ENCODE peak calls at places on chromosomes 1 and 21, in nine cellular contexts. M, K, H, R, V, U, W, X and B are unnamed samples.

GRCh38 chr1:41404308-41404755 is 43.1 kb downstream of the FOXO6 start:
- DNase-seq in X (no peak), U (no peak), H (no peak), K (no peak), M (no peak), V (peak; percentile 18), W (peak; percentile 53), R (no peak), B (no peak)

GRCh38 chr21:43740497-43741156 is 21.7 kb downstream of the PDXK start:
- DNase-seq in H (peak; percentile 17), R (no peak), X (no peak), V (no peak), M (peak; percentile 45), U (no peak), W (peak; percentile 53), K (no peak), B (no peak)

GRCh38 chr1:7136166-7136953 is 351.1 kb downstream of the CAMTA1 start:
- DNase-seq in H (peak; percentile 3), R (no peak), K (no peak), U (no peak), V (no peak), W (no peak), X (no peak), M (no peak), B (no peak)

GRCh38 chr1:26959722-26960624 is at the start of gene KDF1:
- DNase-seq in X (no peak), R (peak; percentile 79), H (no peak), U (no peak), W (no peak), K (no peak), M (no peak), V (no peak), B (no peak)

GRCh38 chr21:45306453-45306831 is 18.7 kb upstream of the POFUT2 start:
- DNase-seq in V (no peak), U (no peak), W (no peak), K (no peak), H (no peak), M (no peak), R (no peak), X (no peak), B (no peak)

GRCh38 chr1:88163187-88163586 is 520.9 kb upstream of the PKN2 start:
- DNase-seq in U (no peak), W (no peak), H (no peak), R (no peak), V (no peak), K (no peak), M (no peak), X (no peak), B (no peak)

GRCh38 chr1:3785045-3785444 is 11.3 kb downstream of the LRRC47 start:
- DNase-seq in H (no peak), K (no peak), U (no peak), R (no peak), W (no peak), X (no peak), V (no peak), M (no peak), B (no peak)

GRCh38 chr1:159989581-159989980 is 35.5 kb upstream of the SLAMF9 start:
- DNase-seq in R (no peak), X (no peak), K (peak; percentile 68), M (no peak), H (no peak), U (peak; percentile 30), W (no peak), V (no peak), B (no peak)

GRCh38 chr1:207336559-207337467 is 15.3 kb downstream of the CD55 start:
- DNase-seq in U (no peak), V (peak; percentile 87), R (no peak), M (peak; percentile 71), W (no peak), X (no peak), K (no peak), H (peak; percentile 79), B (peak; percentile 72)

GRCh38 chr1:158148458-158148857 is 32.2 kb upstream of the CD1D start:
- DNase-seq in M (no peak), X (no peak), V (no peak), W (no peak), R (no peak), U (no peak), K (no peak), H (no peak), B (no peak)

GRCh38 chr1:242017580-242018233 is 18.8 kb upstream of the MAP1LC3C start:
- DNase-seq in V (peak; percentile 63), X (peak; percentile 38), H (peak; percentile 32), W (peak; percentile 61), U (peak; percentile 61), K (no peak), M (peak; percentile 55), R (no peak), B (no peak)

GRCh38 chr1:86866665-86867064 is 47.3 kb downstream of the SELENOF start:
- DNase-seq in W (peak; percentile 65), H (peak; percentile 37), K (no peak), R (no peak), U (peak; percentile 62), X (no peak), M (peak; percentile 78), V (no peak), B (no peak)

GRCh38 chr21:38082936-38083335 is 166.7 kb upstream of the KCNJ6 start:
- DNase-seq in R (no peak), U (no peak), H (no peak), W (no peak), M (no peak), V (no peak), X (no peak), K (peak; percentile 74), B (no peak)

GRCh38 chr1:55318111-55318817 is 103.1 kb upstream of the USP24 start:
- DNase-seq in W (peak; percentile 16), K (no peak), R (no peak), H (peak; percentile 33), M (peak; percentile 46), U (no peak), V (peak; percentile 9), X (no peak), B (no peak)

GRCh38 chr1:27349784-27350672 is 8.2 kb downstream of the SYTL1 start:
- DNase-seq in X (peak; percentile 59), H (peak; percentile 59), V (no peak), M (peak; percentile 74), W (peak; percentile 83), K (no peak), R (no peak), U (peak; percentile 57), B (no peak)

GRCh38 chr21:36549470-36549869 is 69.5 kb upstream of the CLDN14 start:
- DNase-seq in M (no peak), X (no peak), V (no peak), H (no peak), R (no peak), U (no peak), K (no peak), W (no peak), B (no peak)

GRCh38 chr1:153649867-153650235 is 8.7 kb upstream of the SNAPIN start:
- DNase-seq in M (no peak), R (no peak), W (no peak), U (no peak), K (no peak), V (no peak), X (peak; percentile 59), H (no peak), B (no peak)

GRCh38 chr21:44297525-44298290 is 2.1 kb upstream of the PFKL start:
- DNase-seq in V (peak; percentile 91), H (peak; percentile 74), M (peak; percentile 88), R (peak; percentile 82), X (peak; percentile 88), K (peak; percentile 95), W (peak; percentile 85), U (peak; percentile 81), B (peak; percentile 58)

GRCh38 chr1:32613472-32613871 is 36.9 kb downstream of the ZBTB8OS start:
- DNase-seq in R (no peak), U (no peak), H (no peak), K (no peak), V (no peak), X (no peak), M (no peak), W (no peak), B (no peak)

GRCh38 chr1:32611859-32612188 is 38.5 kb downstream of the ZBTB8OS start:
- DNase-seq in H (no peak), X (no peak), K (no peak), V (no peak), R (no peak), W (no peak), M (no peak), U (no peak), B (no peak)

GRCh38 chr1:32609180-32609579 is 41.2 kb downstream of the ZBTB8OS start:
- DNase-seq in H (no peak), M (no peak), U (no peak), W (no peak), V (no peak), X (no peak), R (no peak), K (no peak), B (no peak)

GRCh38 chr1:32606972-32607371 is 43.4 kb downstream of the ZBTB8OS start:
- DNase-seq in H (no peak), V (no peak), X (no peak), W (no peak), M (no peak), R (no peak), K (no peak), U (no peak), B (no peak)

GRCh38 chr1:32612189-32612881 is 38.0 kb downstream of the ZBTB8OS start:
- DNase-seq in M (peak; percentile 74), V (peak; percentile 75), H (peak; percentile 71), X (peak; percentile 88), K (peak; percentile 93), U (peak; percentile 57), R (peak; percentile 55), W (peak; percentile 82), B (no peak)
- TF ChIP-seq CTCF in M (peak; percentile 20), V (peak; percentile 12), H (peak; percentile 16), X (peak; percentile 56), K (peak; percentile 44), U (peak; percentile 42), R (no peak), W (peak; percentile 34), B (peak; percentile 39)

GRCh38 chr1:61743432-61743705 is 1.1 kb downstream of the PATJ start:
- DNase-seq in K (no peak), V (no peak), H (no peak), R (no peak), W (no peak), X (no peak), M (peak; percentile 1), U (peak; percentile 39), B (no peak)
- H3K4me3 ChIP-seq in K (peak overlapping the region; percentile 88), V (no peak overlapping the region), H (peak overlapping the region; percentile 61), R (no peak overlapping the region), W (peak overlapping the region; percentile 93), X (peak overlapping the region; percentile 98), M (peak overlapping the region; percentile 66), U (peak overlapping the region; percentile 72), B (peak overlapping the region; percentile 88)

GRCh38 chr1:13513885-13514546 is at the start of gene LRRC38:
- DNase-seq in W (peak; percentile 4), R (no peak), X (peak; percentile 24), U (no peak), V (no peak), H (no peak), M (no peak), K (no peak), B (no peak)
- TF ChIP-seq CTCF in W (no peak), R (no peak), X (peak; percentile 30), U (no peak), V (no peak), H (no peak), M (no peak), K (no peak), B (no peak)

DNA sequence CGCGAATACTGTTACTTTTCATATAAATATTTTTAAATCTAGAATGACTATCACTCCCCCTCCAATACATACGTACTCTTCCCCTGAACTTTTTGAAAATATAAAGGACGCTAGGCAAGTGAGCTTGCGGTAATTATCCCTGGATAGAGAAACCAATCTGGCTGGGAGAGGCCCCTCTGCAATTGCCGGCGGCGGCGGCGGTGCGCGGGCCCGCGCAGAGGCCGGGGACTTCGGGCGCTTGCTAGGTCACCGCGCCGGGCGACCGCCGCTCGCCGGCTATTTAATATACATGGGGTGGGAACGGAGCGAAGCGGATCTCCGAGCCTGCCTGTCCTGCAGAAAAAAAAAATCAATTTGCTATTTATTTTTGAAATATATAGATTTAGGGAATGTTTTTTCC is 416.3 kb upstream of the ESRRG start:
- DNase-seq in U (no peak), V (no peak), K (no peak), M (no peak), X (no peak), H (no peak), W (no peak), R (no peak), B (no peak)
- H3K4me3 ChIP-seq in U (no peak overlapping the region), V (no peak overlapping the region), K (no peak overlapping the region), M (no peak overlapping the region), X (peak overlapping the region; percentile 56), H (no peak overlapping the region), W (peak overlapping the region; percentile 16), R (no peak overlapping the region), B (no peak overlapping the region)